ENCODE peak calls at places on chromosome 17, in five cellular contexts. O is tibial artery, W is thoracic aorta, D is IMR-90, A is hepatocyte. X is an unnamed sample.
A peak's percentile ranks its signal among the peaks of the same experiment; 100 is the strongest.

GRCh38 chr17:70329751-70330150 is 160.4 kb downstream of the KCNJ2 start:
- DNase-seq in O (no peak), W (no peak), D (no peak), A (no peak), X (no peak)

GRCh38 chr17:8047769-8048110 is 8.9 kb downstream of the ALOX15B start:
- DNase-seq in O (no peak), W (no peak), D (no peak), A (no peak), X (no peak)

GRCh38 chr17:82691714-82692113 is 6.8 kb downstream of the RAB40B start:
- DNase-seq in O (no peak), W (no peak), D (no peak), A (no peak), X (no peak)

GRCh38 chr17:4554441-4554996 is 665 bp downstream of the MYBBP1A start:
- DNase-seq in O (peak; percentile 66), W (no peak), D (no peak), A (no peak), X (no peak)

GRCh38 chr17:38602862-38603785 is 2.6 kb downstream of the SRCIN1 start:
- DNase-seq in O (no peak), W (no peak), D (no peak), A (no peak), X (no peak)

GRCh38 chr17:142102-142661 is 4.8 kb downstream of the SCGB1C2 start:
- DNase-seq in O (peak; percentile 60), W (no peak), D (peak; percentile 9), A (no peak), X (peak; percentile 27)

GRCh38 chr17:77779711-77780539 is 178.6 kb upstream of the TNRC6C start:
- DNase-seq in O (peak; percentile 80), W (no peak), D (no peak), A (no peak), X (no peak)

GRCh38 chr17:61139219-61139618 is 260.4 kb upstream of the TBX2 start:
- DNase-seq in O (no peak), W (no peak), D (peak; percentile 88), A (no peak), X (no peak)

GRCh38 chr17:39999067-39999466 is 16.2 kb upstream of the CSF3 start:
- DNase-seq in O (no peak), W (no peak), D (peak; percentile 33), A (no peak), X (no peak)

GRCh38 chr17:59812139-59812538 is 80.6 kb downstream of the TUBD1 start:
- DNase-seq in O (no peak), W (no peak), D (no peak), A (no peak), X (no peak)

GRCh38 chr17:40501499-40501911 is at the start of gene TNS4:
- DNase-seq in O (no peak), W (no peak), D (no peak), A (no peak), X (peak; percentile 87)

GRCh38 chr17:74960739-74961342 is 11.7 kb downstream of the HID1 start:
- DNase-seq in O (no peak), W (no peak), D (peak; percentile 30), A (peak; percentile 87), X (no peak)

GRCh38 chr17:42700890-42701289 is 18.6 kb downstream of the CNTNAP1 start:
- DNase-seq in O (peak; percentile 21), W (no peak), D (no peak), A (no peak), X (no peak)

GRCh38 chr17:15263206-15263579 is 1.9 kb downstream of the PMP22 start:
- DNase-seq in O (peak; percentile 98), W (peak; percentile 81), D (peak; percentile 73), A (peak; percentile 77), X (no peak)

GRCh38 chr17:42321555-42321954 is 33.3 kb downstream of the STAT5A start:
- DNase-seq in O (no peak), W (no peak), D (no peak), A (no peak), X (no peak)

GRCh38 chr17:35161281-35161761 is 13.7 kb downstream of the UNC45B start:
- DNase-seq in O (peak; percentile 1), W (no peak), D (no peak), A (no peak), X (no peak)

GRCh38 chr17:45677770-45678169 is 106.3 kb upstream of the CRHR1 start:
- DNase-seq in O (no peak), W (no peak), D (peak; percentile 14), A (no peak), X (no peak)

GRCh38 chr17:18261146-18261515 is 669 bp downstream of the MIEF2 start:
- DNase-seq in O (peak; percentile 91), W (peak; percentile 52), D (peak; percentile 44), A (peak; percentile 83), X (peak; percentile 86)

GRCh38 chr17:27630607-27631408 is at the start of gene LGALS9:
- DNase-seq in O (no peak), W (no peak), D (peak; percentile 38), A (no peak), X (peak; percentile 13)

GRCh38 chr17:15265131-15265530 is at the start of gene PMP22:
- DNase-seq in O (no peak), W (no peak), D (no peak), A (no peak), X (no peak)

GRCh38 chr17:62892069-62892675 is 73.9 kb upstream of the TANC2 start:
- DNase-seq in O (no peak), W (no peak), D (no peak), A (no peak), X (no peak)

GRCh38 chr17:41618341-41619161 is 5.8 kb downstream of the KRT17 start:
- DNase-seq in O (no peak), W (no peak), D (no peak), A (no peak), X (peak; percentile 46)

GRCh38 chr17:41029633-41030245 is at the start of gene KRTAP1-4:
- DNase-seq in O (no peak), W (no peak), D (no peak), A (no peak), X (no peak)

GRCh38 chr17:57832299-57832698 is 17.5 kb downstream of the MRPS23 start:
- DNase-seq in O (no peak), W (no peak), D (no peak), A (no peak), X (no peak)

GRCh38 chr17:57833597-57833939 is 16.3 kb downstream of the MRPS23 start:
- DNase-seq in O (no peak), W (no peak), D (no peak), A (no peak), X (no peak)

GRCh38 chr17:57832711-57833596 is 16.9 kb downstream of the MRPS23 start:
- DNase-seq in O (peak; percentile 87), W (peak; percentile 49), D (peak; percentile 76), A (peak; percentile 88), X (peak; percentile 41)

GRCh38 chr17:57835333-57835900 is 14.4 kb downstream of the MRPS23 start:
- DNase-seq in O (no peak), W (no peak), D (no peak), A (no peak), X (no peak)

DNA sequence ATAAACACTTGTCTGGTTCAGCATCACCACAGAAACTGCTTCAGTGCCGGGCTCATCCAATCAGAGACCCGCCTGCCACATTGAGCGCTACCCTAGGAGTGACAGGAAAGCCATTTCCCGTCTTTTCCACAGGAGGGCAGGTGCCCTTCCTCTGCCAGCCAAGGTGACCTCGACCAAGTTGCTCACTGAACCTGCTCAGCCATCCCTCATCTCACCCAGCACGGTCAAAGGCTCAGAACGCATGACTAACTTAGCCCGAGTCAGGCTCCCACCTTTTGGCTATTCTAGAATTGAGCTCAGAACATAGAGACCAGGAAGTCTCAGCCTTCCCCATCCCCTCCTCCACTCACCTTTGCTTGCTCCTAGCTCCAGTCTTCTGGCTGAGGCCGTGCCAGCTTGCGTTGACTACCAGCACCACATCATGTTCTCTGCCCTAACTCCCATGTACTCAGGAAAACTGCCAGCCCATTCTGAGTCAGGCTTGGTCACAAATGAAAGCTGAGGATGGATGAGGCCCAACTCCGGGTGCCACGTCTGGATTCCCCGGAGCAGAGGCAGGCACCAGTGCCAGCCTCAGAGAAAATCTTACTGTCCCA is 15.6 kb downstream of the MRPS23 start:
- DNase-seq in O (peak; percentile 96), W (peak; percentile 93), D (no peak), A (no peak), X (peak; percentile 36)
- TF ChIP-seq CTCF in O (no peak), W (no peak), D (no peak), A (no peak), X (no peak)

DNA sequence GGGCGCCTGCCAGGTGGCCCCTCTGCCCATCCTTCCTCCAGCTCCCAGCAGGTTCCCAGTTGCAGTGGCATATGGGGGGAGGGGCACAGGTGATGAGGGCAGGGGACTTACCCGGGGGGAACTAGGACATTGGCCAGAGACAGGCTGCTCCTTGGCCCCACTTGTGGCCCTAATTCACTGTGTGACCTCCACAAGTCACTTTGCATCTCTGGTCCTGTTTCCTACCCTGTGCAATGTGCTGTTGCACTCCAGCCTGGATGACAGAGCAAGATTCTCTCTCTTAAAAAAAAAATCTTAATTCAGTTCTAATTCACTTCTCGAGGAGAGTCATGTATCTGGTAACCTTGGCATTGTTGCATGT is 46.4 kb upstream of the AMZ2 start:
- DNase-seq in O (no peak), W (no peak), D (no peak), A (no peak), X (no peak)
- H3K27ac ChIP-seq in O (no peak overlapping the region), W (no peak overlapping the region), D (no peak overlapping the region), A (no peak overlapping the region), X (no peak overlapping the region)

GRCh38 chr17:29612094-29612403 is 10.7 kb downstream of the CORO6 start:
- DNase-seq in O (peak; percentile 66), W (no peak), D (no peak), A (no peak), X (no peak)

GRCh38 chr17:29614345-29615047 is 8.2 kb downstream of the CORO6 start:
- DNase-seq in O (no peak), W (no peak), D (no peak), A (no peak), X (no peak)

GRCh38 chr17:29613856-29614255 is 8.9 kb downstream of the CORO6 start:
- DNase-seq in O (peak; percentile 74), W (no peak), D (no peak), A (no peak), X (no peak)

GRCh38 chr17:29612404-29613370 is 10.0 kb downstream of the CORO6 start:
- DNase-seq in O (no peak), W (no peak), D (no peak), A (no peak), X (no peak)

GRCh38 chr17:29613371-29613837 is 9.3 kb downstream of the CORO6 start:
- DNase-seq in O (peak; percentile 96), W (peak; percentile 72), D (peak; percentile 59), A (peak; percentile 90), X (no peak)
- TF ChIP-seq CTCF in O (peak; percentile 84), W (peak; percentile 85), D (peak; percentile 61), A (peak; percentile 67), X (peak; percentile 59)

DNA sequence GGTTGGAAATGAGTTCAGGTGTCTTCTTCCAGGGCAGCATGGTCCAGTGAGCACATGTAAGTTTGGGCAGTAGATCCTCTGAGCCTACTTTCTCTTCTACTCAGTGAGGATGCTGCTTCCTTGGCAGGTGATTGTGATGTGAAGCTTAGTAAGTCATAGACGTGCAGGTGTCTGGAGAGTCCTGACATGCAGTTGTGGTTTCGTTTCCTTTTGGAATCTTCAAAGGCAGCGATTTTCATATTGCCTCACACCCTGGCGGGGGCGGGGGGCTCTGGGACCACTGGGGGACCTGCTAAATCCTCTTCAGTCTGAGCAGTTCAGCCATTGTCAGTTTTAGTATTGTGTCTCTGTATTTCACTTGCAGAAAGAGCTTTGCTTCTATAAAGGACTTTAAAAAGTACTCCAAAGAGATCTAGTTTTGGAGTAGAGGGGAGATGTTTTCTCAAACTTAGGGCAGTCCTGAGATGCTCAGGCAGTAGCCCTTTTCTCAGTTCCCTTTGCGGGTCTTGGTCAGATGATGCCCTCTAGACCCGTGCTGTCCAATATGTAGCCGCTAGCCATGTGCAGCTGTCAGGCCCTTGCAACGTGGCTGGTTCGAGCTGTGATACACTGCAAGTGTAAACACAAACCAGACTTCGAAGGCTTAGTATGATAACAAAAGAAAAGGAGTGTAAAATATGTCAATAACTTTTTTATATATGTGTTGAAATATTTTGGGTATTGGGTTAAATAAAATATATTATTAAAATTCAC is 4.0 kb upstream of the CDK5R1 start:
- DNase-seq in O (no peak), W (no peak), D (peak; percentile 33), A (no peak), X (no peak)
- H3K27ac ChIP-seq in O (peak overlapping the region; percentile 60), W (peak overlapping the region; percentile 7), D (no peak overlapping the region), A (no peak overlapping the region), X (peak overlapping the region; percentile 62)

X was measured in RWPE1.